ENCODE peak calls at places on chromosomes 1 and 21, in ten cellular contexts. Z is A549; C is body of pancreas; E is right lobe of liver; I is tibial artery; P is uterus; A is adrenal gland; X is neuronal stem cell; O is CD4-positive, alpha-beta memory T cell; D is CD8-positive, alpha-beta memory T cell. T is an unnamed sample.

GRCh38 chr1:198125995-198126758 is 30.6 kb upstream of the NEK7 start:
- DNase-seq in Z (peak; percentile 80), C (no peak), E (no peak), I (no peak), P (no peak), A (no peak), X (no peak), O (no peak), D (no peak), T (no peak)

GRCh38 chr1:156499703-156500577 is 635 bp downstream of the MEF2D start:
- DNase-seq in Z (peak; percentile 29), C (peak; percentile 60), E (no peak), I (peak; percentile 69), P (peak; percentile 72), A (peak; percentile 81), X (no peak), O (peak; percentile 20), D (no peak), T (peak; percentile 84)

GRCh38 chr1:232571523-232571922 is 58.4 kb downstream of the SIPA1L2 start:
- DNase-seq in Z (peak; percentile 12), C (no peak), E (no peak), I (no peak), P (no peak), A (no peak), X (no peak), O (no peak), D (no peak), T (no peak)

GRCh38 chr1:3890389-3891328 is 9.4 kb downstream of the C1orf174 start:
- DNase-seq in Z (no peak), C (no peak), E (no peak), I (no peak), P (no peak), A (no peak), X (no peak), O (peak; percentile 24), D (peak; percentile 41), T (no peak)

GRCh38 chr1:54117815-54118563 is 34.8 kb downstream of the CDCP2 start:
- DNase-seq in Z (no peak), C (no peak), E (no peak), I (no peak), P (no peak), A (no peak), X (no peak), O (no peak), D (no peak), T (no peak)

GRCh38 chr1:94725566-94725965 is 94.6 kb upstream of the SLC44A3 start:
- DNase-seq in Z (no peak), C (no peak), E (no peak), I (no peak), P (no peak), A (no peak), X (no peak), O (no peak), D (no peak), T (no peak)

GRCh38 chr1:237133921-237134320 is 91.9 kb downstream of the RYR2 start:
- DNase-seq in Z (no peak), C (no peak), E (no peak), I (no peak), P (no peak), A (no peak), X (no peak), O (no peak), D (no peak), T (no peak)

GRCh38 chr1:178739285-178740045 is 14.4 kb downstream of the RALGPS2 start:
- DNase-seq in Z (no peak), C (no peak), E (no peak), I (no peak), P (no peak), A (no peak), X (no peak), O (no peak), D (no peak), T (no peak)

GRCh38 chr1:195981448-195982139 is 626.6 kb downstream of the KCNT2 start:
- DNase-seq in Z (peak; percentile 13), C (no peak), E (no peak), I (no peak), P (no peak), A (no peak), X (no peak), O (no peak), D (no peak), T (no peak)

GRCh38 chr1:21782868-21783678 is at the start of gene USP48:
- DNase-seq in Z (peak; percentile 95), C (peak; percentile 97), E (peak; percentile 98), I (peak; percentile 96), P (peak; percentile 97), A (peak; percentile 98), X (peak; percentile 93), O (peak; percentile 98), D (peak; percentile 97), T (peak; percentile 98)

GRCh38 chr1:2255420-2256369 is 27.6 kb downstream of the SKI start:
- DNase-seq in Z (peak; percentile 81), C (no peak), E (no peak), I (no peak), P (no peak), A (no peak), X (no peak), O (peak; percentile 92), D (peak; percentile 92), T (no peak)

GRCh38 chr1:119372493-119373086 is 4.0 kb downstream of the HAO2 start:
- DNase-seq in Z (peak; percentile 51), C (no peak), E (peak; percentile 60), I (no peak), P (no peak), A (peak; percentile 83), X (peak; percentile 37), O (no peak), D (no peak), T (peak; percentile 7)

GRCh38 chr21:17570773-17571172 is 41.9 kb downstream of the BTG3 start:
- DNase-seq in Z (no peak), C (no peak), E (no peak), I (no peak), P (no peak), A (no peak), X (no peak), O (no peak), D (no peak), T (no peak)
- H3K4me1 ChIP-seq in Z (no peaks in the 10 kb centered on the region), C (no peaks in the 10 kb centered on the region), E (no peaks in the 10 kb centered on the region), I (no peaks in the 10 kb centered on the region), P (no peaks in the 10 kb centered on the region), A (no peaks in the 10 kb centered on the region), X (no peaks in the 10 kb centered on the region), O (no peaks in the 10 kb centered on the region), D (no peaks in the 10 kb centered on the region), T (no peaks in the 10 kb centered on the region)

GRCh38 chr1:46519209-46519608 is 29.6 kb downstream of the DMBX1 start:
- DNase-seq in Z (no peak), C (no peak), E (no peak), I (no peak), P (no peak), A (no peak), X (no peak), O (no peak), D (no peak), T (no peak)
- H3K4me1 ChIP-seq in Z (peaks cover 80% of the 10 kb centered on the region), C (peaks cover 27% of the 10 kb centered on the region), E (no peaks in the 10 kb centered on the region), I (no peaks in the 10 kb centered on the region), P (no peaks in the 10 kb centered on the region), A (peaks cover 11% of the 10 kb centered on the region), X (peaks cover 48% of the 10 kb centered on the region), O (peaks cover 5% of the 10 kb centered on the region), D (no peaks in the 10 kb centered on the region), T (peaks cover 6% of the 10 kb centered on the region)

DNA sequence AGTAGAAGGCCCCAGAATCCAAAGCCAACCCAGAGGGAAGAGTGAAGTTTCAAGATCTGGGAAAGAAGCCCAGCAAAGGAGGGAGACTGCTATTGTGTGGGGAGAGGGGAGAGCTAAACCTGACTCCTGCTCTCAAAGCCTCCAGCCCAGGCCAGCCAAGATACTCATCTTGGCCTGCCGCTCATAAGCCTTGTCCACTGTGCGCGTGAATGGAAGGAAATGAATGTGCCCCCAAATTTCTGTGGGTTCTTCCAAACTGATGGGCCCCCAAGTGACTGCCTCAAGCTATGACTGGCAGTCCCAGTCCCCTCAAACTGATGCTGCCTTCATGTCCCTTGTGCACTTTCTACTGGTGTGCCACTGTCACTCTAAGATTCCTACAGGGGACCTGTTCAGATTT is 2.0 kb downstream of the PLXNA2 start:
- DNase-seq in Z (no peak), C (no peak), E (no peak), I (no peak), P (no peak), A (no peak), X (no peak), O (no peak), D (no peak), T (no peak)
- H3K4me1 ChIP-seq in Z (peaks cover 30% of the 10 kb centered on the region), C (peaks cover 63% of the 10 kb centered on the region), E (no peaks in the 10 kb centered on the region), I (peaks cover 51% of the 10 kb centered on the region), P (no peaks in the 10 kb centered on the region), A (no peaks in the 10 kb centered on the region), X (peaks cover 23% of the 10 kb centered on the region), O (peaks cover 15% of the 10 kb centered on the region), D (peaks cover 10% of the 10 kb centered on the region), T (peaks cover 58% of the 10 kb centered on the region)

GRCh38 chr1:151005729-151006330 is 872 bp downstream of the MINDY1 start:
- DNase-seq in Z (no peak), C (no peak), E (no peak), I (no peak), P (no peak), A (no peak), X (no peak), O (no peak), D (no peak), T (no peak)
- H3K4me1 ChIP-seq in Z (peaks cover 30% of the 10 kb centered on the region), C (peaks cover 66% of the 10 kb centered on the region), E (no peaks in the 10 kb centered on the region), I (peaks cover 50% of the 10 kb centered on the region), P (no peaks in the 10 kb centered on the region), A (peaks cover 21% of the 10 kb centered on the region), X (peaks cover 12% of the 10 kb centered on the region), O (peaks cover 83% of the 10 kb centered on the region), D (peaks cover 78% of the 10 kb centered on the region), T (peaks cover 64% of the 10 kb centered on the region)

DNA sequence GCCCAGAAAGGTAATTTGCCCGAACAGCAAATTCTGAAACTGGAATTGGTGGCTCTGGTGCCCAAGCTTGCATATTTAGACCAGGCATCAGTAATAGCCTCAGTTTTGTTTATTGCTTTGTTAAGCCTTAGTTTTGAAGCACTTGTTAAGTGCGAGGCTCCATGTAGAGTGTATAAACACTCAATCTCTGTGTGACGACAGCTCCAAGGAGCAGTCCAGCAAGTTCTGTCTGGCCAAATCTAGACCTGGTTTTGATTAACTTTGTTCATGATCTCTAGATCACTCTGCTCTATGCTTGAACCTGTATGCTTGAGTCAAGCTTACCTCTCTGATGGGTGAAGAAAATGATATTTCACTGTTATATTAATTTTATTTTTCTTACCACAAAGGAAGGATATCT is 37.4 kb downstream of the DOP1B start:
- DNase-seq in Z (no peak), C (no peak), E (no peak), I (no peak), P (no peak), A (no peak), X (no peak), O (no peak), D (no peak), T (no peak)
- H3K4me1 ChIP-seq in Z (peaks cover 6% of the 10 kb centered on the region), C (peaks cover 1% of the 10 kb centered on the region), E (no peaks in the 10 kb centered on the region), I (no peaks in the 10 kb centered on the region), P (no peaks in the 10 kb centered on the region), A (no peaks in the 10 kb centered on the region), X (peaks cover 3% of the 10 kb centered on the region), O (no peaks in the 10 kb centered on the region), D (peaks cover 1% of the 10 kb centered on the region), T (peaks cover 7% of the 10 kb centered on the region)

GRCh38 chr1:17194133-17194475 is 10.8 kb upstream of the PADI1 start:
- DNase-seq in Z (no peak), C (no peak), E (no peak), I (no peak), P (no peak), A (no peak), X (no peak), O (no peak), D (no peak), T (no peak)
- H3K4me1 ChIP-seq in Z (peaks cover 41% of the 10 kb centered on the region), C (no peaks in the 10 kb centered on the region), E (no peaks in the 10 kb centered on the region), I (no peaks in the 10 kb centered on the region), P (no peaks in the 10 kb centered on the region), A (no peaks in the 10 kb centered on the region), X (peaks cover 9% of the 10 kb centered on the region), O (no peaks in the 10 kb centered on the region), D (no peaks in the 10 kb centered on the region), T (no peaks in the 10 kb centered on the region)